ENCODE peak calls at places on chromosomes 7 and 10, in ten cellular contexts. R, C, Y, X, Z, F, L, G, U and J are unnamed samples.

GRCh38 chr7:102938679-102939078 is 25.9 kb downstream of the LRRC17 start:
- DNase-seq in Y (no peak), C (no peak), Z (no peak), F (no peak), R (no peak), L (no peak), X (no peak), U (no peak), G (no peak), J (no peak)

GRCh38 chr10:34739915-34740314 is 75.2 kb downstream of the PARD3 start:
- DNase-seq in Z (peak), G (peak), U (peak), X (peak), C (no peak), Y (no peak), L (no peak), R (peak), F (peak), J (peak)

GRCh38 chr10:87064651-87065050 is 30.0 kb downstream of the GLUD1 start:
- DNase-seq in F (no peak), X (no peak), G (no peak), L (no peak), U (no peak), Z (no peak), R (no peak), C (no peak), Y (no peak), J (no peak)

GRCh38 chr10:21135396-21135973 is 238.4 kb upstream of the NEBL start:
- DNase-seq in Z (no peak), R (no peak), L (no peak), G (no peak), F (no peak), U (no peak), X (no peak), C (no peak), Y (no peak), J (no peak)

GRCh38 chr10:86614853-86615252 is 39.5 kb upstream of the OPN4 start:
- DNase-seq in X (no peak), Y (no peak), C (no peak), Z (no peak), L (no peak), U (no peak), F (no peak), R (no peak), G (no peak), J (no peak)

GRCh38 chr7:159112136-159113011 is 32.3 kb downstream of the VIPR2 start:
- DNase-seq in Z (no peak), Y (no peak), R (no peak), U (no peak), F (no peak), X (no peak), G (no peak), L (no peak), C (no peak), J (no peak)

GRCh38 chr10:26438534-26439269 is 561 bp downstream of the APBB1IP start:
- DNase-seq in F (no peak), X (no peak), R (no peak), Y (peak), Z (peak), U (no peak), G (no peak), L (peak), C (peak), J (peak)

GRCh38 chr7:104123786-104124185 is 84.0 kb downstream of the ORC5 start:
- DNase-seq in Z (no peak), C (no peak), L (no peak), U (peak), F (no peak), X (peak), G (no peak), Y (no peak), R (peak), J (no peak)

GRCh38 chr7:98745722-98746318 is 124.0 kb downstream of the TMEM130 start:
- DNase-seq in Z (peak), R (peak), G (peak), Y (peak), X (peak), U (peak), C (peak), F (peak), L (peak), J (peak)

GRCh38 chr7:137687556-137688280 is 159.1 kb downstream of the DGKI start:
- DNase-seq in U (peak), Y (no peak), F (no peak), Z (no peak), L (no peak), G (no peak), X (no peak), R (peak), C (no peak), J (no peak)